ENCODE peak calls at places on chromosomes 7 and 10, in four cellular contexts. One of them, this sample, is unnamed.

GRCh38 chr7:103915958-103916357 is 73.5 kb downstream of the RELN start:
- DNase-seq in stomach: no peak
- DNase-seq in H1: no peak
- DNase-seq in esophagus muscularis mucosa: no peak
- DNase-seq in this sample: no peak

GRCh38 chr7:42345478-42346299 is 108.7 kb upstream of the GLI3 start:
- DNase-seq in stomach: no peak
- DNase-seq in H1: no peak
- DNase-seq in esophagus muscularis mucosa: no peak
- DNase-seq in this sample: no peak

GRCh38 chr10:96402417-96403305 is 43.9 kb upstream of the OPALIN start:
- DNase-seq in stomach: no peak
- DNase-seq in H1: no peak
- DNase-seq in esophagus muscularis mucosa: no peak
- DNase-seq in this sample: no peak

GRCh38 chr10:13712799-13713581 is 126.2 kb downstream of the PRPF18 start:
- DNase-seq in stomach: peak
- DNase-seq in H1: no peak
- DNase-seq in esophagus muscularis mucosa: peak
- DNase-seq in this sample: no peak

GRCh38 chr10:127090135-127090534 is 106.3 kb downstream of the INSYN2A start:
- DNase-seq in stomach: no peak
- DNase-seq in H1: no peak
- DNase-seq in esophagus muscularis mucosa: no peak
- DNase-seq in this sample: no peak

GRCh38 chr7:129831424-129832058 is 121.2 kb downstream of the UBE2H start:
- DNase-seq in stomach: no peak
- DNase-seq in H1: no peak
- DNase-seq in esophagus muscularis mucosa: no peak
- DNase-seq in this sample: no peak

GRCh38 chr7:26417911-26418413 is 126.3 kb downstream of the SNX10 start:
- DNase-seq in stomach: no peak
- DNase-seq in H1: no peak
- DNase-seq in esophagus muscularis mucosa: no peak
- DNase-seq in this sample: no peak

GRCh38 chr10:90963331-90963730 is 42.4 kb upstream of the ANKRD1 start:
- DNase-seq in stomach: no peak
- DNase-seq in H1: no peak
- DNase-seq in esophagus muscularis mucosa: peak
- DNase-seq in this sample: no peak

GRCh38 chr7:136874393-136875032 is 6.1 kb downstream of the CHRM2 start:
- DNase-seq in stomach: no peak
- DNase-seq in H1: no peak
- DNase-seq in esophagus muscularis mucosa: no peak
- DNase-seq in this sample: no peak

GRCh38 chr7:19023477-19023876 is 94.0 kb downstream of the TWIST1 start:
- DNase-seq in stomach: no peak
- DNase-seq in H1: no peak
- DNase-seq in esophagus muscularis mucosa: no peak
- DNase-seq in this sample: no peak

GRCh38 chr7:409344-410281 is 110.0 kb downstream of the PDGFA start:
- DNase-seq in stomach: no peak
- DNase-seq in H1: no peak
- DNase-seq in esophagus muscularis mucosa: no peak
- DNase-seq in this sample: no peak

GRCh38 chr10:122657734-122658133 is 41.9 kb downstream of the C10orf120 start:
- DNase-seq in stomach: no peak
- DNase-seq in H1: no peak
- DNase-seq in esophagus muscularis mucosa: no peak
- DNase-seq in this sample: no peak

GRCh38 chr10:119652361-119652760 is 1.2 kb downstream of the BAG3 start:
- DNase-seq in stomach: no peak
- DNase-seq in H1: no peak
- DNase-seq in esophagus muscularis mucosa: no peak
- DNase-seq in this sample: no peak

GRCh38 chr10:131802991-131803390 is 97.8 kb upstream of the PPP2R2D start:
- DNase-seq in stomach: peak
- DNase-seq in H1: no peak
- DNase-seq in esophagus muscularis mucosa: no peak
- DNase-seq in this sample: no peak

GRCh38 chr7:150979706-150980390 is 1.7 kb upstream of the KCNH2 start:
- DNase-seq in stomach: no peak
- DNase-seq in H1: no peak
- DNase-seq in esophagus muscularis mucosa: no peak
- DNase-seq in this sample: no peak

GRCh38 chr10:55374060-55374459 is 573.0 kb upstream of the PCDH15 start:
- DNase-seq in stomach: no peak
- DNase-seq in H1: no peak
- DNase-seq in esophagus muscularis mucosa: no peak
- DNase-seq in this sample: no peak

GRCh38 chr10:27447540-27447939 is 56.6 kb upstream of the RAB18 start:
- DNase-seq in stomach: no peak
- DNase-seq in H1: no peak
- DNase-seq in esophagus muscularis mucosa: peak
- DNase-seq in this sample: no peak

GRCh38 chr10:31819393-31819820 is 109.2 kb downstream of the ARHGAP12 start:
- DNase-seq in stomach: no peak
- DNase-seq in H1: no peak
- DNase-seq in esophagus muscularis mucosa: no peak
- DNase-seq in this sample: no peak

GRCh38 chr10:10872035-10872673 is 145.5 kb upstream of the CELF2 start:
- DNase-seq in stomach: no peak
- DNase-seq in H1: no peak
- DNase-seq in esophagus muscularis mucosa: no peak
- DNase-seq in this sample: no peak

GRCh38 chr7:36601596-36601995 is 122.7 kb downstream of the AOAH start:
- DNase-seq in stomach: no peak
- DNase-seq in H1: peak
- DNase-seq in esophagus muscularis mucosa: peak
- DNase-seq in this sample: peak

GRCh38 chr7:108463613-108464012 is 7.4 kb upstream of the NRCAM start:
- DNase-seq in stomach: no peak
- DNase-seq in H1: no peak
- DNase-seq in esophagus muscularis mucosa: no peak
- DNase-seq in this sample: no peak

GRCh38 chr7:1969459-1970284 is 263.1 kb downstream of the MAD1L1 start:
- DNase-seq in stomach: no peak
- DNase-seq in H1: no peak
- DNase-seq in esophagus muscularis mucosa: no peak
- DNase-seq in this sample: no peak

GRCh38 chr7:139153832-139154231 is 44.3 kb upstream of the ZC3HAV1 start:
- DNase-seq in stomach: no peak
- DNase-seq in H1: no peak
- DNase-seq in esophagus muscularis mucosa: no peak
- DNase-seq in this sample: no peak

DNA sequence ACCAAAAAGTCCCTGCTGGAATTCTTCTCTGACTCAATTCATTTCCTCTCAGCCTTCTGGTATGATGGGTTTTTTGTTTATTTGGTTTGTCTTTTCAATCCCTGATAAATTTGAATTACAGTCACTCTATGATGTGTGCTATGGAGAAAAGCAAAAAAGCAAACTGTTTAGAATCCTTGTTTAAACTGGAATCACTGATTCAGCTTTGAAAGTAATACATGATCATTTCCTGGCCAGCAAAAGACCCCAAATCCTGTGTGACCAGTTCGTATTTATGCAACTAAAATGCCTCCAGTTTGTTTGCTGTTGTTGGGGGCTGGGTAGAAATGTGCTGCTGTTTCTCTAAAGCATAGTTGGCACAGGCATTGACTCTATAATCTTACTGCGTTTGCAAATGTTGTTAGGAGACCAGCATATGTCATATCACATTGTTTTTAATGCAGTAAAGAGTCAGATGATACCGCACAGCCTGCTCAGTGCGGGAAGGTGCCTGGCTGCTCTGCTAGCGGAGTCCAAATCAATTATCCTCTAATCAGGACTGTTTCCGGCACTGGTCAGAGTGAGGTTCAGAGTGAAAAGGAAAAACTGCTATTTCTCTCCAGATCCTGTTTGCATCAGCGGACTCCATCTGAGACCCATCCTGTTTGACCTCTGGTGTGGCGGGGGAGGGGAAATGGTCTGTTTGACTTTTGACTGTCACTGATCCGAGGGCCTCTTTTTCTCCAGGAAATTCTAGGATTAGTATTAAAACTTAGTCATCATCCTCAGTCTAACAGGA is 40.6 kb upstream of the ADD3 start:
- DNase-seq in stomach: no peak
- DNase-seq in H1: no peak
- DNase-seq in esophagus muscularis mucosa: no peak
- DNase-seq in this sample: no peak
- TF ChIP-seq POLR2AphosphoS5 in stomach: no peak
- TF ChIP-seq POLR2AphosphoS5 in H1: no peak
- TF ChIP-seq POLR2AphosphoS5 in esophagus muscularis mucosa: no peak
- TF ChIP-seq POLR2AphosphoS5 in this sample: no peak

DNA sequence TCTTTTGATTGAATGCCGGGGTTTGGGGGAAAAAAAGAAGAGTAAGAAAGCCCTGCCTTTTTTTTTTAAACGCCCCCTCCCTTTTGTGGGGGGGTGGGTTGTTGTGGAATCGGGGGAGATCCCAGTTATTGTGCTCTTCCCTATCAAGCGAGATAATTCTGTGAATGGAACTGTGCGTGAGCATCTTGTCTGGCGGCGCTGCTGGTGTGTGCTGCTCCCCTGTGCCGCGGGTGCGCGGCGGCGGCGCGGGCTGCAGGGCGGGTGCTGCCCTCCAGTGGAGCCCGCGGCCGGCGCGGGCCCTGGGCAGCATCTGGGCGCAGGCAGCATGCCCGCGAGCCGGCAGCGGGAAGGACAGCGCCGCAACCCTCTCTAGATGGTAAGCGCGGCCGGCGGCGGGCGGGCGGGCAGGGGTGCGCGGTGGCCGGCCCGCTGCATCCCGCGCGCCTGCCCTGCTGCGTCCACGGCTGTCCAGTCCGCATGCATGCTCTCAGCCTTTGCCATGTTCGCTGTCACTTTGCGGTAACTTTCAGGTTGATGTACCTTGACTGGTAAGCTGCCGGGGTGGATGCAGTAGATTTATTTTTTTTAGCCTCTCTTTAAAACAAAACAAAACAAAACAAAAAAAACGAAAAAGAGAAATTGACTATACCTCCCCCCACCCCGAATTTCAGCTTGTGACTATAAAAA is 176.6 kb downstream of the TCF7L2 start:
- DNase-seq in stomach: peak
- DNase-seq in H1: peak
- DNase-seq in esophagus muscularis mucosa: no peak
- DNase-seq in this sample: no peak
- TF ChIP-seq POLR2A in stomach: no peak
- TF ChIP-seq POLR2A in H1: no peak
- TF ChIP-seq POLR2A in esophagus muscularis mucosa: no peak
- TF ChIP-seq POLR2A in this sample: no peak

GRCh38 chr10:99620713-99621453 is 644 bp upstream of the SLC25A28 start:
- DNase-seq in stomach: peak
- DNase-seq in H1: peak
- DNase-seq in esophagus muscularis mucosa: peak
- DNase-seq in this sample: peak

GRCh38 chr10:99623919-99624318 is 3.7 kb upstream of the SLC25A28 start:
- DNase-seq in stomach: no peak
- DNase-seq in H1: no peak
- DNase-seq in esophagus muscularis mucosa: no peak
- DNase-seq in this sample: no peak

GRCh38 chr10:99619090-99619800 is 994 bp downstream of the SLC25A28 start:
- DNase-seq in stomach: no peak
- DNase-seq in H1: no peak
- DNase-seq in esophagus muscularis mucosa: no peak
- DNase-seq in this sample: no peak

GRCh38 chr10:99619851-99620712 is at the start of gene SLC25A28:
- DNase-seq in stomach: peak
- DNase-seq in H1: peak
- DNase-seq in esophagus muscularis mucosa: peak
- DNase-seq in this sample: peak

DNA sequence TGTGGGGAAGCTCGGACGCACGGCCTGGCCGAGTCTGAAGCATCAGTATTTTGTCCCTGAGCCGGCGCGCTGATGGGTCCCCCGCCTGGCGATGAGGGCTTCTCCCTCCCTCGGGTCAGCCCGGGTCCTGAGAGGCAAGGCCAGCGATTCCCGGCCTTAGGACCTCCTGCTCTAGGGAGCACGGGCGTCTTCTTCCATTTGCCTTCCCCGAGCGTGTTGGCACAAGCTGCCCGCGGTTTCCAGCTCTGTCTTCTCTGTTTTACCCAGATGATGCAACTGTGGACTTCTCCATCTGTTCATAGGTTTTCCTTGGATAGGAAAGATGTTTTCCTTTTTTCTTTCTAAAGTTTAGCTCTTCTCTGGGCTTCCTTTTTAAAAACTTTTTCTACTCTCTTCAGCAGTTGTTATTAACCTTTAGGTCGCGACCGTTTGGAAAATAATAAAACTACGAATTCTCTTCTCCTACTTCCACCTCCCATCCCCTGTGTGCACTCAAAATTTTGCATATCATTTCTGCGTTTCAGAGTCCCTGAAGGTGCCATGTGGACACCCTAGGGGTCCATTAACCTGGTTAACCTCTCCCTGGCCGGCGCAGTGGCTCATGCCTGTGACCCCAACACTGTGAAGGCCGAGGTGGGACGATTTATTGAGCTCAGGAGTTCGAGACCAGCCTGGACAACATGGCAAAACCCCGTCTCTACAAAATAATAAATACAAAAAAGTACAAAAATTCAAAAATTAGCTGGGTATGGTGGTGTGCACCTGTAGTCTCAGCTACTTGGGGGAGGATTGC is 1.4 kb upstream of the SLC25A28 start:
- DNase-seq in stomach: no peak
- DNase-seq in H1: no peak
- DNase-seq in esophagus muscularis mucosa: no peak
- DNase-seq in this sample: no peak
- TF ChIP-seq POLR2AphosphoS5 in stomach: no peak
- TF ChIP-seq POLR2AphosphoS5 in H1: peak
- TF ChIP-seq POLR2AphosphoS5 in esophagus muscularis mucosa: no peak
- TF ChIP-seq POLR2AphosphoS5 in this sample: peak

DNA sequence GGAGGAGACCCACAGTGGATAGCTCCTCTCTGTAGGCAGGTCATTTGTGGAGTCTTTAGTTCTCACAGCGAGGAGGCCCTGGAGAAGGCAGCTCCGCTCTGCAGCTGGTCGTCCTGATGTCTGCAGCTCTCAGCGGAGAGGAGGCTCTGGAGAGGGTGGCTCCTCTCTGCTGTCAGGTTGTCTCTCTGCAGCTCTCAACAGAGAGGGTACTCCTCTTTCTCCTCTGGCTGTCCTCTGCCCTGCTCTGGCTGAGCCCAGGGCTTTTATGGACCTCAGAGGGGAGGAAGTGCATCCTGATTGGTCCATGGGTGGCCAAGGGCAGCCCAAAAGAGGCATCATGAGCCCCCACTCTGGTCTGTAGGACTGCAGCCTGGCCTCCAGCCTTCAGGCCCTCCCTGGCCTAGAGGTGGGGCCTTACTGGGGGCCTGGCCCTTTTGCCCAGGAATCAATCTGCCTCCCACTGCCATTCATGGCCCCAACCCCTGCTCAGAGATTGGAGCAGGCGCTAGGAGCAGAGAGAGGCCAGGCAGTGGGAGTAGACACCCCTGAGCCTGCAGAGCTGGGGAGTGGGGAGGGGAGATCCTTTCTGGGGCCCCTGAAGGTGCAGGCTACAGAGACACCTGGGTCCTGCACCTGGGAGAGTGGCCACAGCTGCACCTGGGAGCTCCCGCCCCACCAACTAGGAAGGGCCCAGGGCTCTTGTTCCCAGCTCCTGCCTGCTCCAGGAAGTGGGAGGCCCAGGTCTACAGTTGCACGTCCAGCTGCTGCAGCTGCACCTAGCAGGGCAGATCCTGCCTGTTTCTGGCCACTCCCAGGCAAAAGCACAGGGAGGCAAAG is 6.6 kb upstream of the DYNC2I1 start:
- DNase-seq in stomach: peak
- DNase-seq in H1: no peak
- DNase-seq in esophagus muscularis mucosa: no peak
- DNase-seq in this sample: no peak
- TF ChIP-seq POLR2A in stomach: no peak
- TF ChIP-seq POLR2A in H1: no peak
- TF ChIP-seq POLR2A in esophagus muscularis mucosa: no peak
- TF ChIP-seq POLR2A in this sample: no peak

This sample was measured in vagina.